ENCODE peak calls at places on chromosomes 3 and 15, in ten cellular contexts. V is DMS153; J is HFF-Myc; O is mesenchymal stem cell; Z is amniotic stem cell; X is stimulated activated CD8-positive, alpha-beta memory T cell treated with anti-CD3 and anti-CD28 coated beads, Interleukin-7, amount 100 ng/mL, for 48 hours; F is bronchial epithelial cell; G is trophoblast cell; P is EL; Y is small intestine. K is an unnamed sample.

GRCh38 chr3:76812649-76813048 is 227.2 kb upstream of the ROBO2 start:
- DNase-seq in F (no peak), P (no peak), O (no peak), X (no peak), G (no peak), Z (no peak), Y (no peak), J (no peak), V (no peak), K (no peak)

GRCh38 chr15:51757463-51757862 is 6.1 kb downstream of the TMOD2 start:
- DNase-seq in J (no peak), G (no peak), V (no peak), Y (no peak), X (no peak), F (no peak), O (no peak), Z (no peak), P (no peak), K (no peak)

GRCh38 chr3:9625656-9626055 is 23.6 kb upstream of the MTMR14 start:
- DNase-seq in O (no peak), Z (no peak), X (no peak), F (no peak), J (no peak), G (no peak), P (no peak), V (no peak), Y (no peak), K (no peak)

GRCh38 chr15:76839173-76839572 is 66.0 kb downstream of the SCAPER start:
- DNase-seq in Z (no peak), J (no peak), X (no peak), P (no peak), O (no peak), F (no peak), Y (no peak), V (no peak), G (no peak), K (no peak)

GRCh38 chr3:149654188-149654601 is 3.6 kb downstream of the WWTR1 start:
- DNase-seq in Z (no peak), F (peak), Y (no peak), P (peak), O (peak), X (no peak), V (no peak), G (peak), J (no peak), K (peak)

GRCh38 chr3:66041828-66042227 is 3.1 kb upstream of the MAGI1 start:
- DNase-seq in F (no peak), V (no peak), X (no peak), G (no peak), J (no peak), Y (no peak), P (no peak), O (no peak), Z (no peak), K (no peak)

GRCh38 chr15:91890614-91891013 is 37.1 kb downstream of the SLCO3A1 start:
- DNase-seq in V (no peak), Z (no peak), F (peak), O (no peak), J (no peak), G (no peak), Y (no peak), P (peak), X (no peak), K (peak)

GRCh38 chr15:40372966-40373365 is 9.6 kb upstream of the KNSTRN start:
- DNase-seq in O (peak), X (no peak), J (no peak), P (peak), F (no peak), G (no peak), Z (no peak), V (no peak), Y (no peak), K (no peak)

GRCh38 chr3:108041253-108041652 is 49.6 kb downstream of the CD47 start:
- DNase-seq in X (no peak), F (no peak), O (peak), Z (no peak), V (no peak), J (no peak), Y (no peak), P (no peak), G (no peak), K (no peak)

GRCh38 chr15:100043069-100043641 is 298.6 kb downstream of the ADAMTS17 start:
- DNase-seq in V (no peak), G (peak), F (peak), O (peak), P (peak), J (no peak), Z (no peak), Y (peak), X (no peak), K (peak)

GRCh38 chr15:89665449-89666146 is 10.3 kb upstream of the KIF7 start:
- DNase-seq in X (no peak), Y (peak), O (peak), F (peak), P (peak), V (no peak), Z (no peak), G (peak), J (no peak), K (peak)

GRCh38 chr3:15932348-15933300 is 134.8 kb upstream of the ANKRD28 start:
- DNase-seq in G (no peak), V (no peak), Y (no peak), P (no peak), Z (no peak), X (no peak), J (no peak), F (no peak), O (peak), K (no peak)

GRCh38 chr3:44825264-44825925 is 36.3 kb upstream of the TMEM42 start:
- DNase-seq in P (peak), F (peak), Z (no peak), G (no peak), X (no peak), O (peak), J (no peak), V (no peak), Y (no peak), K (peak)

GRCh38 chr15:43249236-43249635 is 17.5 kb downstream of the TGM5 start:
- DNase-seq in Y (no peak), P (no peak), O (no peak), Z (no peak), G (no peak), J (no peak), F (no peak), X (no peak), V (no peak), K (no peak)

GRCh38 chr15:100889359-100890058 is 9.9 kb downstream of the ALDH1A3 start:
- DNase-seq in F (peak), Z (peak), J (peak), Y (no peak), X (no peak), V (no peak), O (peak), P (peak), G (peak), K (peak)

GRCh38 chr3:152353578-152353977 is 84.8 kb downstream of the MBNL1 start:
- DNase-seq in Y (no peak), V (no peak), P (no peak), Z (no peak), G (no peak), O (no peak), X (no peak), F (no peak), J (no peak), K (no peak)

GRCh38 chr3:14146381-14147062 is 21.7 kb downstream of the TMEM43 start:
- DNase-seq in F (no peak), O (no peak), V (no peak), P (no peak), Y (no peak), G (peak), X (no peak), Z (no peak), J (no peak), K (no peak)

GRCh38 chr3:138696661-138697370 is 88.2 kb downstream of the FAIM start:
- DNase-seq in F (no peak), Z (no peak), P (peak), X (no peak), V (no peak), O (no peak), Y (no peak), G (no peak), J (no peak), K (no peak)

K was measured in PC-3.